ENCODE peak calls at places on chromosomes 13 and 19, in five cellular contexts. One of them, this sample, is unnamed.

GRCh38 chr19:31254611-31255010 is 94.6 kb downstream of the TSHZ3 start:
- DNase-seq in A549: no peak
- DNase-seq in GM12878: no peak
- DNase-seq in H1: no peak
- DNase-seq in K562: no peak
- DNase-seq in this sample: no peak

GRCh38 chr13:89660752-89661151 is 1686.7 kb upstream of the MIR17HG start:
- DNase-seq in H1: no peak
- DNase-seq in K562: no peak
- DNase-seq in GM12878: no peak
- DNase-seq in A549: no peak
- DNase-seq in this sample: no peak

GRCh38 chr13:29402168-29402621 is 193.3 kb downstream of the SLC7A1 start:
- DNase-seq in H1: no peak
- DNase-seq in GM12878: no peak
- DNase-seq in K562: no peak
- DNase-seq in A549: no peak
- DNase-seq in this sample: no peak

GRCh38 chr13:102878491-102878890 is 32.7 kb downstream of the ERCC5 start:
- DNase-seq in H1: no peak
- DNase-seq in GM12878: no peak
- DNase-seq in A549: no peak
- DNase-seq in K562: no peak
- DNase-seq in this sample: no peak

GRCh38 chr13:70310720-70311119 is 202.5 kb upstream of the KLHL1 start:
- DNase-seq in A549: no peak
- DNase-seq in GM12878: no peak
- DNase-seq in H1: no peak
- DNase-seq in K562: no peak
- DNase-seq in this sample: peak; percentile 58

GRCh38 chr19:19385900-19386339 is 19.6 kb upstream of the GATAD2A start:
- DNase-seq in GM12878: no peak
- DNase-seq in K562: no peak
- DNase-seq in A549: no peak
- DNase-seq in H1: no peak
- DNase-seq in this sample: no peak

GRCh38 chr13:48156466-48156865 is 61.6 kb upstream of the MED4 start:
- DNase-seq in A549: no peak
- DNase-seq in H1: no peak
- DNase-seq in GM12878: no peak
- DNase-seq in K562: no peak
- DNase-seq in this sample: no peak

GRCh38 chr19:49150106-49150943 is 4.9 kb downstream of the HRC start:
- DNase-seq in A549: peak; percentile 91
- DNase-seq in GM12878: no peak
- DNase-seq in H1: no peak
- DNase-seq in K562: peak; percentile 78
- DNase-seq in this sample: peak; percentile 76

GRCh38 chr19:39676004-39676403 is 20.3 kb downstream of the LGALS16 start:
- DNase-seq in H1: no peak
- DNase-seq in K562: no peak
- DNase-seq in A549: no peak
- DNase-seq in GM12878: peak; percentile 66
- DNase-seq in this sample: no peak

GRCh38 chr13:45446181-45446580 is 18.6 kb upstream of the COG3 start:
- DNase-seq in H1: no peak
- DNase-seq in K562: no peak
- DNase-seq in GM12878: no peak
- DNase-seq in A549: no peak
- DNase-seq in this sample: no peak

GRCh38 chr19:6677495-6677894 is 7.5 kb upstream of the TNFSF14 start:
- DNase-seq in GM12878: no peak
- DNase-seq in A549: no peak
- DNase-seq in H1: no peak
- DNase-seq in K562: no peak
- DNase-seq in this sample: no peak

GRCh38 chr13:97272526-97272925 is 50.4 kb downstream of the MBNL2 start:
- DNase-seq in A549: no peak
- DNase-seq in K562: no peak
- DNase-seq in H1: no peak
- DNase-seq in GM12878: no peak
- DNase-seq in this sample: no peak

GRCh38 chr19:33674575-33675367 is 53.0 kb downstream of the CHST8 start:
- DNase-seq in K562: no peak
- DNase-seq in A549: no peak
- DNase-seq in H1: no peak
- DNase-seq in GM12878: no peak
- DNase-seq in this sample: no peak

GRCh38 chr13:51315658-51316057 is 23.8 kb upstream of the SERPINE3 start:
- DNase-seq in GM12878: no peak
- DNase-seq in H1: no peak
- DNase-seq in A549: no peak
- DNase-seq in K562: no peak
- DNase-seq in this sample: no peak

GRCh38 chr19:35901055-35901644 is 810 bp upstream of the NFKBID start:
- DNase-seq in GM12878: no peak
- DNase-seq in A549: no peak
- DNase-seq in H1: no peak
- DNase-seq in K562: no peak
- DNase-seq in this sample: no peak

DNA sequence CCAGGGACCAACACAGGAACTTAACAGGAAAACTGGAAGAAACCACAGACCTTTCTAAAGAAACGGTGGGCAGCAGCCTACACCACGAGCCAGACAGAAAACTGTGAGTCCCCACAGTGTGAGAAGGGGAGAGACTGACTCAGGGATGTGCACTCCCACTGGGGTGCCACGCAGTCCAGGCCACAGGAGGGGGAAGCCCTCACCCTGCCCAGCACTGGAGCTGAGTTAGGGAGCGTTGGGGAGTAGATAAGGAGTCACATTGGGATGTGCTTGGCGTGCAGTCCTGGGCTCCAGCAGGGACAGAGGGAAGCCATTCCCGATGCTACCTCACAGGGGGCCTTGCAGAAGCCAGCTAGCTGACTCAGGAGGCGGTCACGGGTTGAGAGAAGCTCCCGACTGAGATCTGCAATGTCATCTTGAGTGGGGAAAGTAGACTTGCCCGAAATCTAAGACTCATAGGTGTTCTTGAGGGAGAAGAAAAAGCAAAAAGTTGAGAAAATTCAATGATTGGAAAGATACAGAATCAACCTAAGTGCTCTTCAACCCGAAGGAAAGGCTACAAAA is 17.3 kb downstream of the SIGLEC8 start:
- DNase-seq in H1: no peak
- DNase-seq in GM12878: no peak
- DNase-seq in K562: peak; percentile 55
- DNase-seq in A549: no peak
- DNase-seq in this sample: no peak
- TF ChIP-seq KDM1A in H1: no peak
- TF ChIP-seq KDM1A in GM12878: no peak
- TF ChIP-seq KDM1A in K562: no peak
- TF ChIP-seq KDM1A in A549: no peak
- TF ChIP-seq KDM1A in this sample: no peak

DNA sequence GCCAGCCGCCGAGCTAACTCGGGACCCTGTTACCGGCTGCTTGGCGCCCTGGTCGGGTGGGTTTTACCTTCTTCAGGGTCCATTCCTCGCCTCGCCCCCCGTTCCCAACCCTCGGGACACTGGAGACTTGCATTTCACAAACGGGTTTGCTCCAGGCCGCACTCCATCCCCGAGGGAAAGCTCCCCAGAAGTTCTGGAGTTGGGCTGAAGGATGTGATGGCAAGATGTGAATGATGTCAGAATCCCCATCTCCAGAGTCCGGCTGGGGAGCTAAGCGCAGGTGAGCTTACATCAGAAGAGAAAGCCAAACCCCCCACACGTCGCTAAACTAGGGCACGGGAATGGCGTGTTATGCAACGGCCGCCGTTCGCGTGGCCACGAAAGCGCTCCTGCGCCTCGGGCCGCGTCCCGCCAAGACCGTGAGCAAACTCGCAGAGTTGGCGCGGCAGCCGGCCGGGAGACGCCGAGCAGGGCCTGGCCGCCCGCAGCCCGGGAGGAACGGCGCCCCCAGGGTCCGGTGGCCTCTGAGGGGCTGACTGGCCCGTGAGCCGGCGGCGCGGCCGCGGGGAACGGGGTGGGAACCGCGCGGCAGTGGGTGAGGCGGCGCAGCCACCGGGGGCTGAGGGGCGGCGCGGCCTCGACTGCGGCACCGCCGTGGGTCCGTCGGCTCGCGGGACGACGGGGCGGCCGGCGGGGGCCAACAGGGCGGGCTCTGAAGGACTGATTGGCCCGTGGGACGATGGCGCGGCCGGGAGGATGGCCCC is 1.1 kb downstream of the LATS2 start:
- DNase-seq in H1: no peak
- DNase-seq in K562: no peak
- DNase-seq in GM12878: no peak
- DNase-seq in A549: no peak
- DNase-seq in this sample: no peak
- TF ChIP-seq KDM1A in H1: no peak
- TF ChIP-seq KDM1A in K562: no peak
- TF ChIP-seq KDM1A in GM12878: no peak
- TF ChIP-seq KDM1A in A549: no peak
- TF ChIP-seq KDM1A in this sample: no peak

GRCh38 chr19:18257503-18258470 is 16.5 kb downstream of the IQCN start:
- DNase-seq in H1: no peak
- DNase-seq in GM12878: no peak
- DNase-seq in K562: no peak
- DNase-seq in A549: no peak
- DNase-seq in this sample: no peak

GRCh38 chr19:18252370-18252717 is 21.9 kb downstream of the IQCN start:
- DNase-seq in A549: no peak
- DNase-seq in H1: no peak
- DNase-seq in K562: no peak
- DNase-seq in GM12878: no peak
- DNase-seq in this sample: no peak

GRCh38 chr19:18253716-18254115 is 20.5 kb downstream of the IQCN start:
- DNase-seq in H1: no peak
- DNase-seq in K562: no peak
- DNase-seq in A549: no peak
- DNase-seq in GM12878: no peak
- DNase-seq in this sample: no peak

GRCh38 chr19:18253130-18253529 is 21.1 kb downstream of the IQCN start:
- DNase-seq in A549: no peak
- DNase-seq in GM12878: no peak
- DNase-seq in K562: no peak
- DNase-seq in H1: no peak
- DNase-seq in this sample: no peak

DNA sequence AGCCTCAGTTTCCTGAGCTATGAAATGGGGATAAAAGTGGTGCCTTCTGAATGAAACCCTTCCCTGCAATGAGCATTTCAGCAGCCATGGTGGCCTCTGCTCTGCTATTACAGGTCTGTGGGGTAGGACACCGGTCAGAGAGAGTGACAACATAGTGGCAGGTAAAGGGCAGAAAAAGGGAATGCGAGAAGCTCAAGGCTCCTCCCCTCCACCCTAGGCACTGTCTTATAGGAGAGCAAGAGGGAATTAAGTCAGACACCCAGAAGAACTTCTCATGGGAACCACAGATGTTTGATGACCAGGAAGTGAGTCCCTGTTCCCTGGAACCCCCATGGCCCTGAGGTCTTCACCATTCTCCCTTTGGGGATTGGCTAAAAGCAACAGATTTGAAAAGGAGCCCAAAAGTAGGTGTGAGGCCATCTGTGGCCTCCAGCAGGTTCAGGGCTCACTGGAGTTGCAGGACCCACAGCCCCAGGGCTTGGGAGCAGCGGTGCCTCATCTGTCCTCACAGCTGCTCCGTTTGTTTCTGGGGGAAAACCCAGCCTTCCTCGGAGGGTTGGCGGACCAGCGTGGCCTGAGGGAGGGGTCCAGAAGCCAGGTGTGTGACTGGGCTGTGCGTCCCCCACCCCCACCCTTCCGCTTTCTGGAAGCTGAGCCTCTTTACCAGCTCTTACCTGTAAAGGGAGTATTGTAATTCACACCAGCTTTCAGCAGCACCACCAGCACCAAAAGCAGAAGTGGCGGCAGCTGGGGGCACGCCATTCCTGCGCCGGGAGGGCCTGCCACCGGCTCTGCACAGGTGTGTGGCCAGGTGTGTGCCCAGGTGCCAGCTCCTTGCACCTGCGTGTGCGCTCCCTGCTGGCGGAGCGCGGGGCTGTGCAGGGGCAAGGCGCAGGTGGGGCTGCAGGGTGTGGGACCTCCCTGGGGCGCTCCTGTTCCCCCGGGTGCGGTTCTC is 19.4 kb downstream of the IQCN start:
- DNase-seq in K562: no peak
- DNase-seq in GM12878: no peak
- DNase-seq in A549: no peak
- DNase-seq in H1: no peak
- DNase-seq in this sample: no peak
- TF ChIP-seq KDM1A in K562: no peak
- TF ChIP-seq KDM1A in GM12878: no peak
- TF ChIP-seq KDM1A in A549: no peak
- TF ChIP-seq KDM1A in H1: no peak
- TF ChIP-seq KDM1A in this sample: no peak

DNA sequence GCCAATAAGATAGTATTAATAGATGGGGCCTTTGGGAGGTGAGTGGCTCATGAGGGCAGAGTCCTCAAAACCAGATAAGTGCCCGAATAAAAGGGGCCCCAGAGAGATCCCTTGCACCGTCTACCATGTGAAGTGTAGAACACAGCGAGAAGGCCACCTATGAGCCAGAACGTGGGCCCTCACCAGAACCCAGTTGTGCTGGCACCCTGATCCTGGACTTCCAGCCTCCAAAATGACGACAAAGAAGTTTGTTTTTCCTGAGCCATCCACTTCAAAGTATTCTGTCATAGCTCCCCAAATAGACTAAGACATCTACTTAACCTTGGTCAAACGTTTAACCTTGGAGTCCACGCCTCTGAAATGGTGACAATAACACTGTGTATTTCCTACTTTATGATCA is 158.1 kb downstream of the EFNB2 start:
- DNase-seq in H1: no peak
- DNase-seq in A549: no peak
- DNase-seq in GM12878: no peak
- DNase-seq in K562: no peak
- DNase-seq in this sample: no peak
- TF ChIP-seq KDM1A in H1: no peak
- TF ChIP-seq KDM1A in A549: no peak
- TF ChIP-seq KDM1A in GM12878: no peak
- TF ChIP-seq KDM1A in K562: no peak
- TF ChIP-seq KDM1A in this sample: no peak

DNA sequence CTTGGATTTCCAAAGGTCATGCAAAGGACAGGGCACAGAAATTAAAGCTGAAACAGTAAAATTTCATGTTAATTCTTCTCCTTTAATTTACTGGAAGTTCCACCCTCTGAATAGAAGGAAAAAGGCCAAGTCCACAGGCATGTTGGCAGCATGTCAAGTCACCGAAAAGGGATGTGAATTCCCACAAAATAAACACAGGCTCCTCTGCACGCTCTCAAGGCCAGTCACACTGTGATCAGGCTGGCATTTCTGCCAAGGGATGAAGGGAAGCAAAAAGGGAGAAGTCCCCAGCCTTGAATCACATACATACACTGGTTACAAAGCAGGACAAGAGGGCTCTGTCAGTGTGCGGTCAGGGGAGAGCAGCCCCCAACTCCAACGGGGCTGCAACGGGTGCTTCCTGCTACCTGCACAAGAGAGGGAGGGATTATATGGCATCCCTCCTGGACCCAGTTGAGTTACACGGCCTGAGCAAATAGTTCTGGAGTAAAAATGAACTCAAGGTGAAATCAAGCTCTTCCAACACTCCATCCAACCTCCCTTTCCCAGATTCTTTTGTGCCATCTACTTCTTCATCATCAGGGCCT is 6.9 kb downstream of the DCLK1 start:
- DNase-seq in GM12878: no peak
- DNase-seq in A549: no peak
- DNase-seq in K562: no peak
- DNase-seq in H1: no peak
- DNase-seq in this sample: no peak
- TF ChIP-seq KDM1A in GM12878: no peak
- TF ChIP-seq KDM1A in A549: no peak
- TF ChIP-seq KDM1A in K562: no peak
- TF ChIP-seq KDM1A in H1: no peak
- TF ChIP-seq KDM1A in this sample: no peak

This sample was measured in HepG2.